ENCODE peak calls at places on chromosomes 1 and 21, in eight cellular contexts. One of them, this sample, is unnamed.

GRCh38 chr1:47944561-47944960 is 52.6 kb downstream of the TRABD2B start:
- ATAC-seq in T-cell: no peak
- ATAC-seq in left lung: no peak
- ATAC-seq in heart right ventricle: no peak
- ATAC-seq in A549: no peak
- ATAC-seq in HepG2: no peak
- ATAC-seq in activated naive CD8-positive, alpha-beta T cell treated with anti-CD3 and anti-CD28 coated beads, Interleukin-2, amount 10 ng/mL, durations not matched to agents 7 days and 5 days: no peak
- ATAC-seq in T-helper 17 cell: no peak
- ATAC-seq in this sample: no peak

GRCh38 chr1:61956774-61957173 is 214.5 kb downstream of the PATJ start:
- ATAC-seq in T-cell: no peak
- ATAC-seq in left lung: no peak
- ATAC-seq in heart right ventricle: no peak
- ATAC-seq in A549: no peak
- ATAC-seq in HepG2: no peak
- ATAC-seq in activated naive CD8-positive, alpha-beta T cell treated with anti-CD3 and anti-CD28 coated beads, Interleukin-2, amount 10 ng/mL, durations not matched to agents 7 days and 5 days: no peak
- ATAC-seq in T-helper 17 cell: no peak
- ATAC-seq in this sample: no peak

GRCh38 chr1:196361112-196361714 is 247.0 kb downstream of the KCNT2 start:
- ATAC-seq in T-cell: no peak
- ATAC-seq in left lung: no peak
- ATAC-seq in heart right ventricle: no peak
- ATAC-seq in A549: peak
- ATAC-seq in HepG2: peak
- ATAC-seq in activated naive CD8-positive, alpha-beta T cell treated with anti-CD3 and anti-CD28 coated beads, Interleukin-2, amount 10 ng/mL, durations not matched to agents 7 days and 5 days: no peak
- ATAC-seq in T-helper 17 cell: no peak
- ATAC-seq in this sample: no peak

GRCh38 chr1:1928231-1929101 is 9.4 kb upstream of the TMEM52 start:
- ATAC-seq in T-cell: no peak
- ATAC-seq in left lung: no peak
- ATAC-seq in heart right ventricle: no peak
- ATAC-seq in A549: no peak
- ATAC-seq in HepG2: no peak
- ATAC-seq in activated naive CD8-positive, alpha-beta T cell treated with anti-CD3 and anti-CD28 coated beads, Interleukin-2, amount 10 ng/mL, durations not matched to agents 7 days and 5 days: no peak
- ATAC-seq in T-helper 17 cell: no peak
- ATAC-seq in this sample: no peak

GRCh38 chr21:41615613-41616012 is 107.7 kb upstream of the TMPRSS2 start:
- ATAC-seq in T-cell: no peak
- ATAC-seq in left lung: peak
- ATAC-seq in heart right ventricle: no peak
- ATAC-seq in A549: no peak
- ATAC-seq in HepG2: no peak
- ATAC-seq in activated naive CD8-positive, alpha-beta T cell treated with anti-CD3 and anti-CD28 coated beads, Interleukin-2, amount 10 ng/mL, durations not matched to agents 7 days and 5 days: no peak
- ATAC-seq in T-helper 17 cell: no peak
- ATAC-seq in this sample: no peak

GRCh38 chr1:22557341-22557950 is 5.8 kb upstream of the EPHA8 start:
- ATAC-seq in T-cell: no peak
- ATAC-seq in left lung: no peak
- ATAC-seq in heart right ventricle: no peak
- ATAC-seq in A549: no peak
- ATAC-seq in HepG2: no peak
- ATAC-seq in activated naive CD8-positive, alpha-beta T cell treated with anti-CD3 and anti-CD28 coated beads, Interleukin-2, amount 10 ng/mL, durations not matched to agents 7 days and 5 days: no peak
- ATAC-seq in T-helper 17 cell: no peak
- ATAC-seq in this sample: no peak

GRCh38 chr1:164754088-164754600 is 195.2 kb downstream of the PBX1 start:
- ATAC-seq in T-cell: no peak
- ATAC-seq in left lung: peak
- ATAC-seq in heart right ventricle: peak
- ATAC-seq in A549: no peak
- ATAC-seq in HepG2: no peak
- ATAC-seq in activated naive CD8-positive, alpha-beta T cell treated with anti-CD3 and anti-CD28 coated beads, Interleukin-2, amount 10 ng/mL, durations not matched to agents 7 days and 5 days: no peak
- ATAC-seq in T-helper 17 cell: no peak
- ATAC-seq in this sample: peak

GRCh38 chr1:11924334-11925195 is 1.7 kb downstream of the KIAA2013 start:
- ATAC-seq in T-cell: no peak
- ATAC-seq in left lung: no peak
- ATAC-seq in heart right ventricle: no peak
- ATAC-seq in A549: no peak
- ATAC-seq in HepG2: peak
- ATAC-seq in activated naive CD8-positive, alpha-beta T cell treated with anti-CD3 and anti-CD28 coated beads, Interleukin-2, amount 10 ng/mL, durations not matched to agents 7 days and 5 days: no peak
- ATAC-seq in T-helper 17 cell: no peak
- ATAC-seq in this sample: no peak

GRCh38 chr1:145828368-145829016 is 4.5 kb downstream of the POLR3C start:
- ATAC-seq in T-cell: no peak
- ATAC-seq in left lung: no peak
- ATAC-seq in heart right ventricle: no peak
- ATAC-seq in A549: no peak
- ATAC-seq in HepG2: no peak
- ATAC-seq in activated naive CD8-positive, alpha-beta T cell treated with anti-CD3 and anti-CD28 coated beads, Interleukin-2, amount 10 ng/mL, durations not matched to agents 7 days and 5 days: no peak
- ATAC-seq in T-helper 17 cell: no peak
- ATAC-seq in this sample: no peak

GRCh38 chr1:173581384-173582078 is 21.3 kb downstream of the SLC9C2 start:
- ATAC-seq in T-cell: no peak
- ATAC-seq in left lung: no peak
- ATAC-seq in heart right ventricle: no peak
- ATAC-seq in A549: no peak
- ATAC-seq in HepG2: no peak
- ATAC-seq in activated naive CD8-positive, alpha-beta T cell treated with anti-CD3 and anti-CD28 coated beads, Interleukin-2, amount 10 ng/mL, durations not matched to agents 7 days and 5 days: no peak
- ATAC-seq in T-helper 17 cell: no peak
- ATAC-seq in this sample: no peak

GRCh38 chr1:202149566-202149965 is 5.0 kb upstream of the ARL8A start:
- ATAC-seq in T-cell: no peak
- ATAC-seq in left lung: no peak
- ATAC-seq in heart right ventricle: no peak
- ATAC-seq in A549: no peak
- ATAC-seq in HepG2: no peak
- ATAC-seq in activated naive CD8-positive, alpha-beta T cell treated with anti-CD3 and anti-CD28 coated beads, Interleukin-2, amount 10 ng/mL, durations not matched to agents 7 days and 5 days: no peak
- ATAC-seq in T-helper 17 cell: no peak
- ATAC-seq in this sample: no peak

GRCh38 chr1:228109962-228110488 is 926 bp upstream of the MRPL55 start:
- ATAC-seq in T-cell: no peak
- ATAC-seq in left lung: peak
- ATAC-seq in heart right ventricle: no peak
- ATAC-seq in A549: no peak
- ATAC-seq in HepG2: peak
- ATAC-seq in activated naive CD8-positive, alpha-beta T cell treated with anti-CD3 and anti-CD28 coated beads, Interleukin-2, amount 10 ng/mL, durations not matched to agents 7 days and 5 days: no peak
- ATAC-seq in T-helper 17 cell: no peak
- ATAC-seq in this sample: peak

GRCh38 chr1:226882187-226882586 is 11.8 kb downstream of the PSEN2 start:
- ATAC-seq in T-cell: peak
- ATAC-seq in left lung: no peak
- ATAC-seq in heart right ventricle: peak
- ATAC-seq in A549: no peak
- ATAC-seq in HepG2: no peak
- ATAC-seq in activated naive CD8-positive, alpha-beta T cell treated with anti-CD3 and anti-CD28 coated beads, Interleukin-2, amount 10 ng/mL, durations not matched to agents 7 days and 5 days: peak
- ATAC-seq in T-helper 17 cell: peak
- ATAC-seq in this sample: no peak

GRCh38 chr21:39000496-39000895 is 182.8 kb downstream of the PSMG1 start:
- ATAC-seq in T-cell: no peak
- ATAC-seq in left lung: peak
- ATAC-seq in heart right ventricle: peak
- ATAC-seq in A549: no peak
- ATAC-seq in HepG2: no peak
- ATAC-seq in activated naive CD8-positive, alpha-beta T cell treated with anti-CD3 and anti-CD28 coated beads, Interleukin-2, amount 10 ng/mL, durations not matched to agents 7 days and 5 days: no peak
- ATAC-seq in T-helper 17 cell: no peak
- ATAC-seq in this sample: peak

GRCh38 chr1:151612506-151613274 is 840 bp downstream of the SNX27 start:
- ATAC-seq in T-cell: peak
- ATAC-seq in left lung: peak
- ATAC-seq in heart right ventricle: peak
- ATAC-seq in A549: peak
- ATAC-seq in HepG2: peak
- ATAC-seq in activated naive CD8-positive, alpha-beta T cell treated with anti-CD3 and anti-CD28 coated beads, Interleukin-2, amount 10 ng/mL, durations not matched to agents 7 days and 5 days: peak
- ATAC-seq in T-helper 17 cell: no peak
- ATAC-seq in this sample: no peak

GRCh38 chr1:32816676-32817158 is 441 bp downstream of the YARS1 start:
- ATAC-seq in T-cell: no peak
- ATAC-seq in left lung: peak
- ATAC-seq in heart right ventricle: no peak
- ATAC-seq in A549: peak
- ATAC-seq in HepG2: peak
- ATAC-seq in activated naive CD8-positive, alpha-beta T cell treated with anti-CD3 and anti-CD28 coated beads, Interleukin-2, amount 10 ng/mL, durations not matched to agents 7 days and 5 days: peak
- ATAC-seq in T-helper 17 cell: no peak
- ATAC-seq in this sample: peak

GRCh38 chr1:45205000-45205909 is 1.1 kb downstream of the ZSWIM5 start:
- ATAC-seq in T-cell: peak
- ATAC-seq in left lung: peak
- ATAC-seq in heart right ventricle: no peak
- ATAC-seq in A549: peak
- ATAC-seq in HepG2: peak
- ATAC-seq in activated naive CD8-positive, alpha-beta T cell treated with anti-CD3 and anti-CD28 coated beads, Interleukin-2, amount 10 ng/mL, durations not matched to agents 7 days and 5 days: no peak
- ATAC-seq in T-helper 17 cell: peak
- ATAC-seq in this sample: peak

GRCh38 chr1:115274467-115274866 is 63.6 kb downstream of the NGF start:
- ATAC-seq in T-cell: no peak
- ATAC-seq in left lung: no peak
- ATAC-seq in heart right ventricle: peak
- ATAC-seq in A549: no peak
- ATAC-seq in HepG2: no peak
- ATAC-seq in activated naive CD8-positive, alpha-beta T cell treated with anti-CD3 and anti-CD28 coated beads, Interleukin-2, amount 10 ng/mL, durations not matched to agents 7 days and 5 days: no peak
- ATAC-seq in T-helper 17 cell: no peak
- ATAC-seq in this sample: no peak

GRCh38 chr1:183633676-183634343 is 1.8 kb downstream of the ARPC5 start:
- ATAC-seq in T-cell: peak
- ATAC-seq in left lung: peak
- ATAC-seq in heart right ventricle: no peak
- ATAC-seq in A549: peak
- ATAC-seq in HepG2: peak
- ATAC-seq in activated naive CD8-positive, alpha-beta T cell treated with anti-CD3 and anti-CD28 coated beads, Interleukin-2, amount 10 ng/mL, durations not matched to agents 7 days and 5 days: peak
- ATAC-seq in T-helper 17 cell: peak
- ATAC-seq in this sample: peak

GRCh38 chr1:24022611-24023359 is 42.7 kb upstream of the SRSF10 start:
- ATAC-seq in T-cell: no peak
- ATAC-seq in left lung: no peak
- ATAC-seq in heart right ventricle: no peak
- ATAC-seq in A549: peak
- ATAC-seq in HepG2: peak
- ATAC-seq in activated naive CD8-positive, alpha-beta T cell treated with anti-CD3 and anti-CD28 coated beads, Interleukin-2, amount 10 ng/mL, durations not matched to agents 7 days and 5 days: no peak
- ATAC-seq in T-helper 17 cell: no peak
- ATAC-seq in this sample: no peak

GRCh38 chr1:38018864-38019343 is 6.4 kb downstream of the UTP11 start:
- ATAC-seq in T-cell: peak
- ATAC-seq in left lung: peak
- ATAC-seq in heart right ventricle: no peak
- ATAC-seq in A549: peak
- ATAC-seq in HepG2: peak
- ATAC-seq in activated naive CD8-positive, alpha-beta T cell treated with anti-CD3 and anti-CD28 coated beads, Interleukin-2, amount 10 ng/mL, durations not matched to agents 7 days and 5 days: peak
- ATAC-seq in T-helper 17 cell: peak
- ATAC-seq in this sample: no peak

GRCh38 chr1:32014199-32014936 is 700 bp downstream of the KHDRBS1 start:
- ATAC-seq in T-cell: peak
- ATAC-seq in left lung: peak
- ATAC-seq in heart right ventricle: peak
- ATAC-seq in A549: peak
- ATAC-seq in HepG2: peak
- ATAC-seq in activated naive CD8-positive, alpha-beta T cell treated with anti-CD3 and anti-CD28 coated beads, Interleukin-2, amount 10 ng/mL, durations not matched to agents 7 days and 5 days: peak
- ATAC-seq in T-helper 17 cell: peak
- ATAC-seq in this sample: peak

GRCh38 chr1:24915819-24916602 is 14.1 kb downstream of the RUNX3 start:
- ATAC-seq in T-cell: no peak
- ATAC-seq in left lung: no peak
- ATAC-seq in heart right ventricle: no peak
- ATAC-seq in A549: no peak
- ATAC-seq in HepG2: peak
- ATAC-seq in activated naive CD8-positive, alpha-beta T cell treated with anti-CD3 and anti-CD28 coated beads, Interleukin-2, amount 10 ng/mL, durations not matched to agents 7 days and 5 days: no peak
- ATAC-seq in T-helper 17 cell: no peak
- ATAC-seq in this sample: no peak

GRCh38 chr1:224747578-224747977 is 131.5 kb downstream of the CNIH3 start:
- ATAC-seq in T-cell: no peak
- ATAC-seq in left lung: no peak
- ATAC-seq in heart right ventricle: no peak
- ATAC-seq in A549: no peak
- ATAC-seq in HepG2: no peak
- ATAC-seq in activated naive CD8-positive, alpha-beta T cell treated with anti-CD3 and anti-CD28 coated beads, Interleukin-2, amount 10 ng/mL, durations not matched to agents 7 days and 5 days: peak
- ATAC-seq in T-helper 17 cell: no peak
- ATAC-seq in this sample: no peak

GRCh38 chr1:77558591-77559164 is 123.8 kb downstream of the ZZZ3 start:
- ATAC-seq in T-cell: no peak
- ATAC-seq in left lung: no peak
- ATAC-seq in heart right ventricle: no peak
- ATAC-seq in A549: no peak
- ATAC-seq in HepG2: no peak
- ATAC-seq in activated naive CD8-positive, alpha-beta T cell treated with anti-CD3 and anti-CD28 coated beads, Interleukin-2, amount 10 ng/mL, durations not matched to agents 7 days and 5 days: no peak
- ATAC-seq in T-helper 17 cell: no peak
- ATAC-seq in this sample: no peak

GRCh38 chr1:227127891-227128290 is 187.8 kb downstream of the COQ8A start:
- ATAC-seq in T-cell: no peak
- ATAC-seq in left lung: no peak
- ATAC-seq in heart right ventricle: no peak
- ATAC-seq in A549: no peak
- ATAC-seq in HepG2: no peak
- ATAC-seq in activated naive CD8-positive, alpha-beta T cell treated with anti-CD3 and anti-CD28 coated beads, Interleukin-2, amount 10 ng/mL, durations not matched to agents 7 days and 5 days: no peak
- ATAC-seq in T-helper 17 cell: no peak
- ATAC-seq in this sample: no peak

GRCh38 chr1:61348025-61348665 is 265.8 kb downstream of the NFIA start:
- ATAC-seq in T-cell: no peak
- ATAC-seq in left lung: no peak
- ATAC-seq in heart right ventricle: no peak
- ATAC-seq in A549: no peak
- ATAC-seq in HepG2: no peak
- ATAC-seq in activated naive CD8-positive, alpha-beta T cell treated with anti-CD3 and anti-CD28 coated beads, Interleukin-2, amount 10 ng/mL, durations not matched to agents 7 days and 5 days: no peak
- ATAC-seq in T-helper 17 cell: no peak
- ATAC-seq in this sample: no peak

GRCh38 chr1:74681449-74681848 is 7.9 kb upstream of the ERICH3 start:
- ATAC-seq in T-cell: no peak
- ATAC-seq in left lung: no peak
- ATAC-seq in heart right ventricle: no peak
- ATAC-seq in A549: no peak
- ATAC-seq in HepG2: no peak
- ATAC-seq in activated naive CD8-positive, alpha-beta T cell treated with anti-CD3 and anti-CD28 coated beads, Interleukin-2, amount 10 ng/mL, durations not matched to agents 7 days and 5 days: no peak
- ATAC-seq in T-helper 17 cell: no peak
- ATAC-seq in this sample: no peak

GRCh38 chr21:37445228-37445627 is 78.7 kb downstream of the DYRK1A start:
- ATAC-seq in T-cell: no peak
- ATAC-seq in left lung: peak
- ATAC-seq in heart right ventricle: no peak
- ATAC-seq in A549: no peak
- ATAC-seq in HepG2: no peak
- ATAC-seq in activated naive CD8-positive, alpha-beta T cell treated with anti-CD3 and anti-CD28 coated beads, Interleukin-2, amount 10 ng/mL, durations not matched to agents 7 days and 5 days: no peak
- ATAC-seq in T-helper 17 cell: no peak
- ATAC-seq in this sample: no peak

GRCh38 chr1:244869364-244869827 is 5.1 kb upstream of the HNRNPU start:
- ATAC-seq in T-cell: no peak
- ATAC-seq in left lung: no peak
- ATAC-seq in heart right ventricle: no peak
- ATAC-seq in A549: no peak
- ATAC-seq in HepG2: peak
- ATAC-seq in activated naive CD8-positive, alpha-beta T cell treated with anti-CD3 and anti-CD28 coated beads, Interleukin-2, amount 10 ng/mL, durations not matched to agents 7 days and 5 days: no peak
- ATAC-seq in T-helper 17 cell: no peak
- ATAC-seq in this sample: no peak